ENCODE peak calls at places on chromosomes 2 and 18, in seven cellular contexts. One of them, this sample, is unnamed.

GRCh38 chr2:61853086-61853847 is 593 bp downstream of the FAM161A start:
- DNase-seq in prostate gland: peak
- DNase-seq in A549: peak
- DNase-seq in cardiac muscle cell: no peak
- DNase-seq in astrocyte: peak
- DNase-seq in mesothelial cell of epicardium: no peak
- DNase-seq in bronchial epithelial cell: peak
- DNase-seq in this sample: no peak

GRCh38 chr18:40382191-40382590 is 1572.8 kb upstream of the PIK3C3 start:
- DNase-seq in cardiac muscle cell: no peak
- DNase-seq in bronchial epithelial cell: no peak
- DNase-seq in prostate gland: no peak
- DNase-seq in A549: no peak
- DNase-seq in astrocyte: no peak
- DNase-seq in mesothelial cell of epicardium: no peak
- DNase-seq in this sample: no peak

GRCh38 chr2:205461678-205462665 is 220.3 kb upstream of the NRP2 start:
- DNase-seq in A549: no peak
- DNase-seq in cardiac muscle cell: no peak
- DNase-seq in astrocyte: peak
- DNase-seq in mesothelial cell of epicardium: no peak
- DNase-seq in bronchial epithelial cell: peak
- DNase-seq in prostate gland: no peak
- DNase-seq in this sample: peak

GRCh38 chr2:40279001-40279400 is 172.9 kb downstream of the SLC8A1 start:
- DNase-seq in bronchial epithelial cell: no peak
- DNase-seq in mesothelial cell of epicardium: no peak
- DNase-seq in A549: no peak
- DNase-seq in prostate gland: no peak
- DNase-seq in astrocyte: no peak
- DNase-seq in cardiac muscle cell: no peak
- DNase-seq in this sample: no peak

GRCh38 chr2:235171511-235172130 is 219.8 kb downstream of the SH3BP4 start:
- DNase-seq in astrocyte: peak
- DNase-seq in cardiac muscle cell: peak
- DNase-seq in mesothelial cell of epicardium: no peak
- DNase-seq in bronchial epithelial cell: peak
- DNase-seq in A549: no peak
- DNase-seq in prostate gland: no peak
- DNase-seq in this sample: peak

GRCh38 chr2:172086349-172087190 is 1.3 kb downstream of the DLX1 start:
- DNase-seq in prostate gland: no peak
- DNase-seq in bronchial epithelial cell: no peak
- DNase-seq in A549: no peak
- DNase-seq in astrocyte: no peak
- DNase-seq in mesothelial cell of epicardium: peak
- DNase-seq in cardiac muscle cell: no peak
- DNase-seq in this sample: no peak

GRCh38 chr2:3045318-3045921 is 332.2 kb downstream of the EIPR1 start:
- DNase-seq in A549: no peak
- DNase-seq in bronchial epithelial cell: no peak
- DNase-seq in mesothelial cell of epicardium: no peak
- DNase-seq in cardiac muscle cell: no peak
- DNase-seq in prostate gland: no peak
- DNase-seq in astrocyte: no peak
- DNase-seq in this sample: no peak

GRCh38 chr2:64119369-64119768 is 24.9 kb downstream of the PELI1 start:
- DNase-seq in A549: no peak
- DNase-seq in prostate gland: no peak
- DNase-seq in bronchial epithelial cell: peak
- DNase-seq in astrocyte: no peak
- DNase-seq in mesothelial cell of epicardium: no peak
- DNase-seq in cardiac muscle cell: no peak
- DNase-seq in this sample: no peak

GRCh38 chr2:113890253-113891235 is 655 bp downstream of the ACTR3 start:
- DNase-seq in prostate gland: peak
- DNase-seq in mesothelial cell of epicardium: peak
- DNase-seq in A549: peak
- DNase-seq in bronchial epithelial cell: peak
- DNase-seq in astrocyte: peak
- DNase-seq in cardiac muscle cell: peak
- DNase-seq in this sample: peak
- TF ChIP-seq CTCF in prostate gland: no peak
- TF ChIP-seq CTCF in mesothelial cell of epicardium: no peak
- TF ChIP-seq CTCF in A549: no peak
- TF ChIP-seq CTCF in bronchial epithelial cell: peak
- TF ChIP-seq CTCF in astrocyte: no peak
- TF ChIP-seq CTCF in cardiac muscle cell: no peak
- TF ChIP-seq CTCF in this sample: no peak

DNA sequence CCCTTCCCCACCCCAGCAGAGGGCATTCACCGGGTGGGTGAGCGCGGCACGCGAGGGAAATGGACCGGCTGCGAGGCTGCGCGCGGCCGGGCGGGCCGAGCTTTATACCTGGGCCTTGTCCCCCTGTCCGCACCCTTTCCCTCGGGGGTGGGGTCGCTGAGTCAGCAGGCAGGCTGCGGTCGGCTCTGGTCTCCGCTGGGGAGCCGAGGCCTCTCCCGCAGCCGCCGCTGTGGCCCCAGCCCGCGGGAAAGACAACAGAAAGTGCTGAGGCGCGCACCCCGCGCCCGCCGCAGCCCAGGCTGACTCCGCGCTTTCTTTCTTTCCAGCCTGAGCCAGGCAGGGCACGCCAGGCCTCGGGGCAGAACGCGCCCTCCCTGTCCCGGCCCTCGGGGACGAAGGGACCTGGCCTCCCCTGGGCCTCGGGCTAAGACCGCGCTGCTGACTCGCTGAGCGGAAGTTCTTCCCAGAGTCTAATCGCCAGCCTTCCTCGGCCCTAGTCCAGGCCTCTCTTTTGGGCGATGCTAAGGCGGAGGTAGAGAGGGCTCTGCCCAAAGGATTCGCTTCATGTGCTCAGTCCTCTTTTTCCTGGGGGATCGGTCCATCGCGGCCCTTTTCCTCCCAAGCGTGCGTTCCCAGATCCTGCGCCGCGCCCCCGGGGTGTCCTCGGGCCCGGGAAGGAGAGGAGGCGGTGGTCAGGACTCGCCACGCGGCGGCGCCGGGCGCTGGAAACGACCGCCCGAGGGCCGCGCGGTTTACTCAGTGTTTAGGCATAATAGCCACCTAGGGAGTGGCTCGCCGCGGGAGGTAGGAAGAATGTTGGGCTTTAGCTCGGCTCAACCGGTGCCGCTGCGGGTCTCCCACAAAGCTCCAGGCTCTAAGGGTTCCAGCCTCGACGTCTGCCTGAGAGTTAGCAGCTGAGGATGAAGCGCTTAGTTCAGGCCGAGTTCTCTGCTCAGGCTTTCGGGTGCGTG is at the start of gene CRYBA2:
- DNase-seq in prostate gland: no peak
- DNase-seq in A549: no peak
- DNase-seq in cardiac muscle cell: no peak
- DNase-seq in bronchial epithelial cell: peak
- DNase-seq in mesothelial cell of epicardium: no peak
- DNase-seq in astrocyte: no peak
- DNase-seq in this sample: no peak
- TF ChIP-seq CTCF in prostate gland: no peak
- TF ChIP-seq CTCF in A549: no peak
- TF ChIP-seq CTCF in cardiac muscle cell: peak
- TF ChIP-seq CTCF in bronchial epithelial cell: peak
- TF ChIP-seq CTCF in mesothelial cell of epicardium: no peak
- TF ChIP-seq CTCF in astrocyte: no peak
- TF ChIP-seq CTCF in this sample: no peak

GRCh38 chr18:471701-472100 is 28.8 kb downstream of the COLEC12 start:
- DNase-seq in cardiac muscle cell: peak
- DNase-seq in A549: no peak
- DNase-seq in prostate gland: no peak
- DNase-seq in mesothelial cell of epicardium: no peak
- DNase-seq in bronchial epithelial cell: no peak
- DNase-seq in astrocyte: no peak
- DNase-seq in this sample: no peak

GRCh38 chr18:473687-474265 is 26.7 kb downstream of the COLEC12 start:
- DNase-seq in A549: no peak
- DNase-seq in mesothelial cell of epicardium: no peak
- DNase-seq in prostate gland: no peak
- DNase-seq in bronchial epithelial cell: no peak
- DNase-seq in cardiac muscle cell: peak
- DNase-seq in astrocyte: no peak
- DNase-seq in this sample: no peak

GRCh38 chr18:464311-464659 is 36.2 kb downstream of the COLEC12 start:
- DNase-seq in prostate gland: no peak
- DNase-seq in cardiac muscle cell: no peak
- DNase-seq in astrocyte: no peak
- DNase-seq in mesothelial cell of epicardium: no peak
- DNase-seq in A549: no peak
- DNase-seq in bronchial epithelial cell: no peak
- DNase-seq in this sample: no peak

GRCh38 chr18:470661-471501 is 29.6 kb downstream of the COLEC12 start:
- DNase-seq in astrocyte: peak
- DNase-seq in cardiac muscle cell: peak
- DNase-seq in prostate gland: no peak
- DNase-seq in mesothelial cell of epicardium: no peak
- DNase-seq in bronchial epithelial cell: no peak
- DNase-seq in A549: no peak
- DNase-seq in this sample: no peak

GRCh38 chr18:468841-469796 is 31.4 kb downstream of the COLEC12 start:
- DNase-seq in mesothelial cell of epicardium: no peak
- DNase-seq in A549: no peak
- DNase-seq in cardiac muscle cell: no peak
- DNase-seq in astrocyte: no peak
- DNase-seq in bronchial epithelial cell: no peak
- DNase-seq in prostate gland: no peak
- DNase-seq in this sample: no peak
- TF ChIP-seq CTCF in mesothelial cell of epicardium: no peak
- TF ChIP-seq CTCF in A549: no peak
- TF ChIP-seq CTCF in cardiac muscle cell: no peak
- TF ChIP-seq CTCF in astrocyte: no peak
- TF ChIP-seq CTCF in bronchial epithelial cell: no peak
- TF ChIP-seq CTCF in prostate gland: no peak
- TF ChIP-seq CTCF in this sample: no peak

DNA sequence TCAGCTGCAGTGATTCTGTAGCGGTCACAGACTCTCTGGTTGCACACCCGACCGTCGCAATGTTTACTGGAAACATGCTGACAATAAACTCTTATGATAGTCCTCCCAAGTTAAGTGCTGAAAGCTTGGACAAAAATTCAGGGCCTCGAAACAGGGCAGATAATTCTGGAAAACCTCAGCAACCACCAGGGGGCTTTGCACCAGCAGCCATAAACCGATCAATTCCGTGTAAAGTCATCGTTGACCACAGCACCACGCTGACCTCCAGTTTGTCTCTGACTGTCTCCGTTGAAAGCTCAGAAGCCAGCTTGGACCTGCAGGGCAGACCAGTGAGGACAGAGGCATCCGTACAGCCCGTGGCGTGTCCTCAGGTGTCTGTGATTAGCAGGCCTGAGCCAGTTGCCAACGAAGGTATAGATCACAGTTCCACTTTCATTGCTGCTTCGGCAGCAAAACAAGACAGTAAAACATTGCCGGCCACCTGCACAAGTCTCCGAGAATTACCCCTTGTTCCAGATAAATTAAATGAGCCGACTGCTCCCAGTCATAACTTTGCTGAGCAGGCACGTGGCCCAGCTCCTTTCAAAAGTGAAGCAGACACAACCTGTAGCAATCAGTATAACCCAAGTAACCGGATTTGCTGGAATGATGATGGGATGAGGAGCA is 166.1 kb downstream of the ASXL3 start:
- DNase-seq in A549: no peak
- DNase-seq in astrocyte: no peak
- DNase-seq in bronchial epithelial cell: no peak
- DNase-seq in cardiac muscle cell: no peak
- DNase-seq in mesothelial cell of epicardium: no peak
- DNase-seq in prostate gland: peak
- DNase-seq in this sample: no peak
- TF ChIP-seq CTCF in A549: no peak
- TF ChIP-seq CTCF in astrocyte: peak
- TF ChIP-seq CTCF in bronchial epithelial cell: no peak
- TF ChIP-seq CTCF in cardiac muscle cell: no peak
- TF ChIP-seq CTCF in mesothelial cell of epicardium: peak
- TF ChIP-seq CTCF in prostate gland: no peak
- TF ChIP-seq CTCF in this sample: no peak

GRCh38 chr2:163644238-163644637 is 91.6 kb downstream of the FIGN start:
- DNase-seq in prostate gland: no peak
- DNase-seq in bronchial epithelial cell: no peak
- DNase-seq in cardiac muscle cell: no peak
- DNase-seq in astrocyte: peak
- DNase-seq in mesothelial cell of epicardium: no peak
- DNase-seq in A549: no peak
- DNase-seq in this sample: no peak
- TF ChIP-seq CTCF in prostate gland: no peak
- TF ChIP-seq CTCF in bronchial epithelial cell: no peak
- TF ChIP-seq CTCF in cardiac muscle cell: no peak
- TF ChIP-seq CTCF in astrocyte: peak
- TF ChIP-seq CTCF in mesothelial cell of epicardium: peak
- TF ChIP-seq CTCF in A549: no peak
- TF ChIP-seq CTCF in this sample: no peak

GRCh38 chr18:76847926-76848325 is 25.6 kb downstream of the ZNF236 start:
- DNase-seq in mesothelial cell of epicardium: no peak
- DNase-seq in prostate gland: no peak
- DNase-seq in A549: no peak
- DNase-seq in astrocyte: no peak
- DNase-seq in bronchial epithelial cell: peak
- DNase-seq in cardiac muscle cell: no peak
- DNase-seq in this sample: no peak
- TF ChIP-seq CTCF in mesothelial cell of epicardium: peak
- TF ChIP-seq CTCF in prostate gland: peak
- TF ChIP-seq CTCF in A549: no peak
- TF ChIP-seq CTCF in astrocyte: no peak
- TF ChIP-seq CTCF in bronchial epithelial cell: no peak
- TF ChIP-seq CTCF in cardiac muscle cell: no peak
- TF ChIP-seq CTCF in this sample: no peak

This sample was measured in AG09319.